ENCODE peak calls at places on chromosomes 11 and 22, in eight cellular contexts. C is foreskin fibroblast, K is NCI-H2081, Q is sciatic nerve, W is amniotic epithelial cell, O is posterior cingulate gyrus, Y is iris pigment epithelial cell, G is Caki2. E is an unnamed sample.

GRCh38 chr11:88579466-88579865 is 241.9 kb upstream of the CTSC start:
- DNase-seq in C (no peak), K (no peak), Q (no peak), W (no peak), O (no peak), Y (no peak), G (no peak), E (no peak)

GRCh38 chr11:123166095-123166559 is 28.9 kb downstream of the CLMP start:
- DNase-seq in C (no peak), K (no peak), Q (peak; percentile 74), W (peak; percentile 99), O (no peak), Y (peak; percentile 92), G (no peak), E (peak; percentile 77)

GRCh38 chr11:11519184-11519583 is 102.6 kb downstream of the GALNT18 start:
- DNase-seq in C (no peak), K (no peak), Q (no peak), W (no peak), O (no peak), Y (no peak), G (no peak), E (no peak)

GRCh38 chr11:15889972-15890371 is 466.4 kb downstream of the SOX6 start:
- DNase-seq in C (no peak), K (no peak), Q (no peak), W (peak; percentile 85), O (no peak), Y (peak; percentile 37), G (no peak), E (peak; percentile 31)

GRCh38 chr11:116577273-116577672 is 195.5 kb downstream of the BUD13 start:
- DNase-seq in C (no peak), K (no peak), Q (no peak), W (no peak), O (no peak), Y (no peak), G (no peak), E (no peak)

GRCh38 chr11:125373426-125374391 is 122.4 kb downstream of the FEZ1 start:
- DNase-seq in C (no peak), K (no peak), Q (no peak), W (peak; percentile 27), O (peak; percentile 90), Y (no peak), G (no peak), E (no peak)

GRCh38 chr11:36469063-36469462 is 41.0 kb downstream of the TRAF6 start:
- DNase-seq in C (no peak), K (no peak), Q (no peak), W (no peak), O (no peak), Y (no peak), G (no peak), E (peak; percentile 44)

GRCh38 chr22:48055827-48056226 is 1293.4 kb downstream of the TBC1D22A start:
- DNase-seq in C (no peak), K (no peak), Q (no peak), W (no peak), O (no peak), Y (no peak), G (no peak), E (no peak)

GRCh38 chr11:131917634-131918384 is 547.4 kb downstream of the NTM start:
- DNase-seq in C (no peak), K (no peak), Q (no peak), W (no peak), O (peak; percentile 81), Y (no peak), G (no peak), E (no peak)

GRCh38 chr11:19698493-19699292 is 13.9 kb upstream of the NAV2 start:
- DNase-seq in C (peak; percentile 65), K (no peak), Q (no peak), W (peak; percentile 54), O (no peak), Y (peak; percentile 49), G (no peak), E (no peak)

GRCh38 chr11:11845066-11845465 is 3.3 kb downstream of the USP47 start:
- DNase-seq in C (no peak), K (no peak), Q (no peak), W (no peak), O (no peak), Y (no peak), G (no peak), E (no peak)

GRCh38 chr11:94132152-94132558 is 3.5 kb downstream of the PANX1 start:
- DNase-seq in C (peak; percentile 88), K (no peak), Q (no peak), W (peak; percentile 86), O (no peak), Y (peak; percentile 91), G (peak; percentile 28), E (peak; percentile 81)

E was measured in astrocyte of the spinal cord.